ENCODE peak calls at places on chromosomes 4 and X, in ten cellular contexts. J, P, Y, L, S, R, T, M, X and B are unnamed samples.

GRCh38 chr4:17619416-17620105 is 5.1 kb downstream of the MED28 start:
- DNase-seq in J (no peak), P (no peak), Y (no peak), L (no peak), S (no peak), R (no peak), T (no peak), M (no peak), X (peak; percentile 61), B (no peak)

GRCh38 chrX:101369687-101370086 is 16.3 kb downstream of the BTK start:
- DNase-seq in J (no peak), P (no peak), Y (no peak), L (no peak), S (no peak), R (no peak), T (no peak), M (no peak), X (no peak), B (no peak)

GRCh38 chr4:121594796-121595526 is 101.8 kb downstream of the ANXA5 start:
- DNase-seq in J (peak; percentile 56), P (no peak), Y (peak; percentile 29), L (peak; percentile 1), S (no peak), R (no peak), T (no peak), M (no peak), X (peak; percentile 55), B (peak; percentile 13)

GRCh38 chr4:20299515-20299914 is 47.8 kb downstream of the SLIT2 start:
- DNase-seq in J (no peak), P (no peak), Y (peak; percentile 56), L (peak; percentile 27), S (no peak), R (no peak), T (no peak), M (no peak), X (peak; percentile 56), B (peak; percentile 24)

GRCh38 chrX:10111364-10112148 is 45.2 kb upstream of the CLCN4 start:
- DNase-seq in J (no peak), P (no peak), Y (no peak), L (no peak), S (peak; percentile 50), R (no peak), T (peak; percentile 48), M (no peak), X (no peak), B (no peak)

GRCh38 chr4:8542776-8543525 is 37.2 kb upstream of the GPR78 start:
- DNase-seq in J (no peak), P (no peak), Y (no peak), L (no peak), S (no peak), R (no peak), T (no peak), M (no peak), X (peak; percentile 70), B (no peak)

GRCh38 chr4:1717129-1718094 is 3.7 kb downstream of the TMEM129 start:
- DNase-seq in J (no peak), P (no peak), Y (no peak), L (no peak), S (peak; percentile 32), R (no peak), T (no peak), M (no peak), X (no peak), B (no peak)

GRCh38 chrX:49704692-49705404 is 9.1 kb upstream of the PAGE1 start:
- DNase-seq in J (no peak), P (no peak), Y (no peak), L (no peak), S (no peak), R (no peak), T (no peak), M (no peak), X (no peak), B (no peak)

GRCh38 chr4:97646997-97647396 is 496.3 kb downstream of the STPG2 start:
- DNase-seq in J (peak; percentile 42), P (no peak), Y (no peak), L (no peak), S (peak; percentile 40), R (no peak), T (no peak), M (no peak), X (no peak), B (peak; percentile 38)

GRCh38 chrX:20019672-20020365 is 29.0 kb upstream of the BCLAF3 start:
- DNase-seq in J (no peak), P (no peak), Y (no peak), L (no peak), S (peak; percentile 49), R (no peak), T (no peak), M (no peak), X (no peak), B (no peak)

GRCh38 chrX:11447418-11447817 is 154.2 kb downstream of the AMELX start:
- DNase-seq in J (peak; percentile 59), P (no peak), Y (no peak), L (no peak), S (no peak), R (no peak), T (no peak), M (no peak), X (no peak), B (no peak)

GRCh38 chrX:34810364-34810763 is 132.2 kb upstream of the FAM47B start:
- DNase-seq in J (peak; percentile 60), P (no peak), Y (peak; percentile 5), L (peak; percentile 3), S (no peak), R (peak; percentile 15), T (no peak), M (no peak), X (peak; percentile 78), B (no peak)

GRCh38 chrX:82816572-82816971 is 691.5 kb upstream of the POU3F4 start:
- DNase-seq in J (peak; percentile 9), P (no peak), Y (no peak), L (no peak), S (no peak), R (no peak), T (no peak), M (no peak), X (no peak), B (no peak)

GRCh38 chrX:123223409-123223808 is 39.3 kb downstream of the GRIA3 start:
- DNase-seq in J (no peak), P (no peak), Y (no peak), L (no peak), S (no peak), R (no peak), T (no peak), M (no peak), X (no peak), B (no peak)

GRCh38 chrX:119228506-119229290 is 7.4 kb upstream of the PGRMC1 start:
- DNase-seq in J (peak; percentile 90), P (no peak), Y (peak; percentile 74), L (peak; percentile 21), S (no peak), R (no peak), T (no peak), M (no peak), X (peak; percentile 82), B (peak; percentile 23)

GRCh38 chr4:182754895-182755294 is 162.3 kb downstream of the DCTD start:
- DNase-seq in J (no peak), P (no peak), Y (no peak), L (no peak), S (no peak), R (no peak), T (no peak), M (no peak), X (no peak), B (no peak)

GRCh38 chrX:1059576-1060561 is 152.6 kb downstream of the CRLF2 start:
- DNase-seq in J (no peak), P (no peak), Y (no peak), L (no peak), S (no peak), R (no peak), T (no peak), M (no peak), X (no peak), B (no peak)

GRCh38 chr4:6324999-6325790 is 55.5 kb downstream of the WFS1 start:
- DNase-seq in J (peak; percentile 23), P (no peak), Y (no peak), L (no peak), S (peak; percentile 67), R (peak; percentile 42), T (no peak), M (no peak), X (peak; percentile 32), B (peak; percentile 57)

GRCh38 chr4:121455285-121455684 is 74.5 kb upstream of the QRFPR start:
- DNase-seq in J (no peak), P (no peak), Y (no peak), L (no peak), S (no peak), R (no peak), T (no peak), M (no peak), X (no peak), B (no peak)

GRCh38 chr4:8340721-8341680 is 71.4 kb downstream of the HTRA3 start:
- DNase-seq in J (no peak), P (no peak), Y (no peak), L (no peak), S (peak; percentile 94), R (no peak), T (no peak), M (no peak), X (no peak), B (no peak)

GRCh38 chrX:136814847-136815634 is 34.3 kb upstream of the ARHGEF6 start:
- DNase-seq in J (no peak), P (no peak), Y (no peak), L (no peak), S (no peak), R (no peak), T (no peak), M (no peak), X (no peak), B (no peak)

GRCh38 chr4:136741468-136741867 is 790.8 kb downstream of the PCDH18 start:
- DNase-seq in J (peak; percentile 16), P (no peak), Y (no peak), L (peak; percentile 6), S (no peak), R (no peak), T (no peak), M (no peak), X (peak; percentile 80), B (no peak)